ENCODE peak calls at places on chromosome 17, in six cellular contexts. H is endodermal cell, F is adrenal gland, C is brain microvascular endothelial cell, R is left lung, T is colonic mucosa. E is an unnamed sample.

GRCh38 chr17:6427284-6427781 is 7.6 kb downstream of the AIPL1 start:
- DNase-seq in H (no peak), C (peak; percentile 40), F (no peak), R (no peak), T (no peak), E (peak; percentile 65)

GRCh38 chr17:71237903-71238538 is 882.8 kb upstream of the SOX9 start:
- DNase-seq in F (no peak), T (no peak), C (peak; percentile 3), R (no peak), H (no peak), E (peak; percentile 73)

GRCh38 chr17:73833779-73834613 is 189.8 kb upstream of the SDK2 start:
- DNase-seq in H (peak; percentile 76), C (no peak), R (no peak), T (no peak), F (no peak), E (no peak)

GRCh38 chr17:57407287-57408063 is 151.2 kb downstream of the MSI2 start:
- DNase-seq in H (no peak), T (peak; percentile 78), C (no peak), R (no peak), F (no peak), E (no peak)

GRCh38 chr17:17119533-17119932 is 77.3 kb downstream of the MPRIP start:
- DNase-seq in C (no peak), T (peak; percentile 70), F (peak; percentile 40), H (no peak), R (peak; percentile 51), E (peak; percentile 73)

GRCh38 chr17:74283371-74283673 is 9.3 kb downstream of the DNAI2 start:
- DNase-seq in R (peak; percentile 22), C (no peak), H (no peak), T (no peak), F (no peak), E (no peak)

GRCh38 chr17:45742251-45742650 is 41.9 kb upstream of the CRHR1 start:
- DNase-seq in F (no peak), R (no peak), C (no peak), H (peak; percentile 28), T (no peak), E (no peak)

GRCh38 chr17:21549107-21549687 is 143.1 kb upstream of the KCNJ18 start:
- DNase-seq in T (no peak), R (no peak), F (no peak), C (peak; percentile 48), H (no peak), E (peak; percentile 63)

GRCh38 chr17:73342549-73343167 is 30.9 kb upstream of the CDC42EP4 start:
- DNase-seq in H (no peak), F (no peak), R (no peak), C (peak; percentile 49), T (no peak), E (peak; percentile 61)

GRCh38 chr17:80432350-80432955 is 17.5 kb downstream of the ENDOV start:
- DNase-seq in R (peak; percentile 63), T (no peak), H (no peak), F (no peak), C (no peak), E (no peak)

GRCh38 chr17:75129576-75129975 is 2.0 kb downstream of the NT5C start:
- DNase-seq in R (no peak), H (no peak), F (no peak), T (no peak), C (no peak), E (no peak)

GRCh38 chr17:63956296-63956920 is 16.3 kb downstream of the SCN4A start:
- DNase-seq in R (no peak), H (no peak), F (peak; percentile 73), C (peak; percentile 49), T (no peak), E (peak; percentile 83)

GRCh38 chr17:37614823-37615222 is 5.6 kb upstream of the SYNRG start:
- DNase-seq in R (no peak), F (no peak), H (no peak), T (no peak), C (no peak), E (no peak)

GRCh38 chr17:80268427-80268826 is 7.8 kb downstream of the RNF213 start:
- DNase-seq in R (no peak), H (no peak), F (no peak), T (no peak), C (no peak), E (no peak)

GRCh38 chr17:8643855-8644506 is 13.5 kb upstream of the MYH10 start:
- DNase-seq in H (no peak), R (no peak), T (no peak), F (no peak), C (no peak), E (no peak)

GRCh38 chr17:67223924-67224323 is 21.1 kb downstream of the HELZ start:
- DNase-seq in F (no peak), T (no peak), R (no peak), C (no peak), H (no peak), E (no peak)

GRCh38 chr17:49612721-49613120 is 37.0 kb downstream of the NXPH3 start:
- DNase-seq in T (no peak), C (no peak), H (no peak), R (no peak), F (no peak), E (no peak)

GRCh38 chr17:77356690-77357201 is 216.0 kb downstream of the SEC14L1 start:
- DNase-seq in T (peak; percentile 17), H (no peak), F (peak; percentile 59), R (no peak), C (no peak), E (no peak)

GRCh38 chr17:21676281-21677111 is 15.8 kb upstream of the KCNJ18 start:
- DNase-seq in C (no peak), H (no peak), T (no peak), R (peak; percentile 75), F (no peak), E (no peak)

GRCh38 chr17:28669918-28670317 is 7.9 kb downstream of the SUPT6H start:
- DNase-seq in T (no peak), R (no peak), C (no peak), H (no peak), F (no peak), E (no peak)

GRCh38 chr17:4936436-4936835 is 3.4 kb downstream of the SLC25A11 start:
- DNase-seq in H (no peak), C (no peak), T (no peak), F (no peak), R (peak; percentile 51), E (no peak)

GRCh38 chr17:4932756-4933155 is 679 bp downstream of the GP1BA start:
- DNase-seq in T (no peak), R (peak; percentile 62), F (no peak), C (no peak), H (no peak), E (no peak)

GRCh38 chr17:4933646-4934045 is 1.6 kb downstream of the GP1BA start:
- DNase-seq in R (peak; percentile 37), C (no peak), T (no peak), F (no peak), H (no peak), E (no peak)

GRCh38 chr17:4935650-4936049 is 3.6 kb downstream of the GP1BA start:
- DNase-seq in R (peak; percentile 13), F (no peak), C (no peak), H (no peak), T (no peak), E (no peak)

DNA sequence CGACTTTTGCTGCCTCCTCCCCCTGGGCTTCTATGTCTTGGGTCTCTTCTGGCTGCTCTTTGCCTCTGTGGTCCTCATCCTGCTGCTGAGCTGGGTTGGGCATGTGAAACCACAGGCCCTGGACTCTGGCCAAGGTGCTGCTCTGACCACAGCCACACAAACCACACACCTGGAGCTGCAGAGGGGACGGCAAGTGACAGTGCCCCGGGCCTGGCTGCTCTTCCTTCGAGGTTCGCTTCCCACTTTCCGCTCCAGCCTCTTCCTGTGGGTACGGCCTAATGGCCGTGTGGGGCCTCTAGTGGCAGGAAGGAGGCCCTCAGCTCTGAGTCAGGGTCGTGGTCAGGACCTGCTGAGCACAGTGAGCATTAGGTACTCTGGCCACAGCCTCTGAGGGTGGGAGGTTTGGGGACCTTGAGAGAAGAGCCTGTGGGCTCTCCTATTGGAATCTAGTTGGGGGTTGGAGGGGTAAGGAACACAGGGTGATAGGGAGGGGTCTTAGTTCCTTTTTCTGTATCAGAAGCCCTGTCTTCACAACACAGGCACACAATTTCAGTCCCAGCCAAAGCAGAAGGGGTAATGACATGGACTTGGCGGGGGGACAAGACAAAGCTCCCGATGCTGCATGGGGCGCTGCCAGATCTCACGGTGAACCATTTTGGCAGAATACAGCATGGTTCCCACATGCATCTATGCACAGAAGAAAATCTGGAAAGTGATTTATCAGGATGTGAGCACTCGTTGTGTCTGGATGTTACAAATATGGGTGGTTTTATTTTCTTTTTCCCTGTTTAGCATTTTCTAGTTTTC is 2.3 kb downstream of the GP1BA start:
- DNase-seq in F (no peak), C (peak; percentile 33), R (peak; percentile 78), H (peak; percentile 86), T (no peak), E (peak; percentile 54)
- TF ChIP-seq CTCF in F (no peak), C (peak; percentile 70), R (no peak), H (peak; percentile 65), T (no peak), E (peak; percentile 60)

DNA sequence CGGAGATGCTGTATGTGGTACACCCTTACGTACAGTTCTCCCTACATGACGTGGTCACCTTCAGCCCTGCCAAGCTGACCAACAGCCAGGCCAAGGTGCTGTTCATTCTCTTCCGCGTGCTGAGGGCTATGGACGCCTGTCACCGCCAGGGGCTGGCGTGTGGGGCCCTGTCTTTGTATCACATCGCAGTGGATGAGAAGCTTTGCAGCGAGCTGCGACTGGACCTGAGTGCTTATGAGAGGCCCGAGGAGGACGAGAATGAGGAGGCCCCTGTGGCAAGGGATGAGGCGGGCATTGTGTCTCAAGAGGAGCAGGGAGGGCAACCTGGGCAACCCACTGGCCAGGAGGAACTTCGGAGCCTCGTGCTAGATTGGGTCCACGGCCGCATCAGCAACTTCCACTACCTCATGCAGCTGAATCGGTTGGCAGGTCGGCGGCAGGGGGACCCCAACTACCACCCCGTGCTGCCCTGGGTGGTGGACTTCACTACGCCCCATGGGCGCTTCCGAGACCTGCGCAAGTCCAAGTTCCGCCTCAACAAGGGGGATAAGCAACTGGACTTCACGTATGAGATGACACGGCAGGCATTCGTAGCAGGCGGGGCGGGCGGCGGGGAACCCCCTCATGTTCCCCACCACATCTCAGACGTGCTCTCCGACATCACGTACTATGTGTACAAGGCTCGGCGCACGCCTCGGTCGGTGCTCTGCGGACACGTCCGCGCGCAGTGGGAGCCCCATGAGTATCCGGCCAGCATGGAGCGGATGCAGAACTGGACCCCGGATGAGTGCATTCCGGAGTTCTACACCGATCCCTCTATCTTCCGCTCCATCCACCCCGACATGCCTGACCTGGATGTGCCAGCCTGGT is 1.4 kb downstream of the WDR81 start:
- DNase-seq in C (no peak), T (no peak), F (no peak), R (peak; percentile 78), H (peak; percentile 58), E (no peak)
- H3K4me3 ChIP-seq in C (peak overlapping the region; percentile 54), T (peak overlapping the region; percentile 77), F (peak overlapping the region; percentile 98), R (peak overlapping the region; percentile 67), H (peak overlapping the region; percentile 67), E (peak overlapping the region; percentile 69)

GRCh38 chr17:5234645-5235576 is at the start of gene SCIMP:
- DNase-seq in C (no peak), H (no peak), R (no peak), T (peak; percentile 25), F (peak; percentile 45), E (no peak)
- TF ChIP-seq CTCF in C (no peak), H (no peak), R (no peak), T (no peak), F (no peak), E (no peak)

DNA sequence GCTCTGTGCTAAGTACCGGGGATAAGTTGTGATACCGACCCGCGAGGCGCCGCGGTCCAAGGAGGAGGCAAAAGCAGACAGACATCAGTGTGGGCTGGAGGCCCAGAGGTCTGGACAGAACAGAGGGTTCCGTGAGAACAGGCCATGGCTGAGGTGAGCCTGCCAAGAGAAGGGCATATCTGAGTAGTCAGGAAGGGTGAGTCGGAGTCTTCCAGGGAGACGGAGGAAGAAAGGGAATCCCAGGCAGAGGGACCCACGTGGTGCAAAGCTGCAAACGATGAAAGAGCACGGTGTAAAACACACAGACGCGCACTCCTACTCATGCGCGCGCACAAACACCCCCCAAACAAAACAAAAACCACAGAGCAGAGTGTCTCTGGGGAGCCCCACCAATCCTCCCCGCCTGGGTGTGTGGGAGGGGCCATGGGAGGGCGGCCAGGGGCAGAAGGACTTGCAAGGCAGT is 18.1 kb downstream of the RHBDL3 start:
- DNase-seq in R (no peak), H (peak; percentile 44), C (peak; percentile 24), F (no peak), T (no peak), E (no peak)
- H3K4me3 ChIP-seq in R (no peak overlapping the region), H (no peak overlapping the region), C (no peak overlapping the region), F (no peak overlapping the region), T (no peak overlapping the region), E (no peak overlapping the region)